ENCODE peak calls at places on chromosomes 1 and 21, in nine cellular contexts. Z, U, O, K, P, D, S, N and G are unnamed samples. For H3K4me1, the result is how much of the 10 kb centered on the place peaks cover.

GRCh38 chr21:42574234-42575027 is 60.8 kb downstream of the SLC37A1 start:
- DNase-seq in Z (no peak), O (no peak), P (peak), U (no peak), S (no peak), N (peak), D (no peak), K (no peak), G (no peak)

GRCh38 chr1:212477680-212478466 is 45.2 kb downstream of the NENF start:
- DNase-seq in S (no peak), D (no peak), Z (no peak), O (no peak), K (no peak), U (no peak), P (no peak), N (no peak), G (no peak)

GRCh38 chr1:180616441-180616840 is 15.4 kb upstream of the XPR1 start:
- DNase-seq in U (no peak), K (no peak), D (no peak), Z (no peak), O (no peak), P (no peak), N (no peak), S (no peak), G (no peak)

GRCh38 chr1:96340688-96341087 is 380.9 kb upstream of the PTBP2 start:
- DNase-seq in U (no peak), O (no peak), P (no peak), D (no peak), Z (no peak), N (no peak), K (no peak), S (no peak), G (no peak)

GRCh38 chr1:232845521-232845920 is 40.3 kb downstream of the MAP10 start:
- DNase-seq in D (no peak), N (no peak), O (no peak), S (no peak), Z (no peak), P (no peak), U (no peak), K (no peak), G (no peak)

GRCh38 chr1:79732950-79733349 is 726.4 kb upstream of the ADGRL4 start:
- DNase-seq in K (no peak), S (no peak), Z (no peak), U (no peak), P (no peak), D (no peak), N (no peak), O (no peak), G (no peak)

GRCh38 chr1:231626951-231627614 is 493 bp downstream of the DISC1 start:
- DNase-seq in S (peak), Z (peak), U (peak), N (peak), D (peak), K (peak), P (peak), O (peak), G (peak)

GRCh38 chr1:206135248-206135647 is 18.1 kb upstream of the AVPR1B start:
- DNase-seq in P (no peak), Z (no peak), N (no peak), S (no peak), K (no peak), D (no peak), U (no peak), O (no peak), G (no peak)

GRCh38 chr1:22739648-22740385 is 29.2 kb downstream of the EPHB2 start:
- DNase-seq in P (peak), N (no peak), D (no peak), O (no peak), K (peak), Z (no peak), S (no peak), U (peak), G (no peak)

GRCh38 chr21:41631564-41632461 is 123.9 kb upstream of the TMPRSS2 start:
- DNase-seq in Z (no peak), O (no peak), K (no peak), U (no peak), S (no peak), D (no peak), N (no peak), P (no peak), G (no peak)

GRCh38 chr1:75243124-75243523 is 108.9 kb downstream of the LHX8 start:
- DNase-seq in O (no peak), K (no peak), U (no peak), Z (no peak), P (no peak), S (no peak), D (no peak), N (no peak), G (no peak)

GRCh38 chr1:246703581-246703980 is 20.6 kb upstream of the SCCPDH start:
- DNase-seq in O (no peak), Z (no peak), D (no peak), U (no peak), S (no peak), N (no peak), K (no peak), P (peak), G (no peak)

GRCh38 chr21:38768385-38769071 is 37.2 kb upstream of the ETS2 start:
- DNase-seq in Z (no peak), S (no peak), K (no peak), D (no peak), P (no peak), N (no peak), O (no peak), U (no peak), G (no peak)

GRCh38 chr1:52579415-52579814 is 22.8 kb upstream of the GPX7 start:
- DNase-seq in N (no peak), U (no peak), D (no peak), P (no peak), Z (no peak), O (no peak), K (no peak), S (no peak), G (no peak)

GRCh38 chr1:200296091-200296661 is 113.7 kb downstream of the ZNF281 start:
- DNase-seq in O (no peak), D (no peak), U (no peak), K (no peak), Z (no peak), S (no peak), P (no peak), N (no peak), G (no peak)

GRCh38 chr1:77513839-77514763 is 168.4 kb downstream of the ZZZ3 start:
- DNase-seq in K (no peak), D (no peak), N (peak), Z (peak), S (peak), U (no peak), P (peak), O (peak), G (no peak)

GRCh38 chr1:165073402-165074007 is 283.0 kb downstream of the LMX1A start:
- DNase-seq in U (no peak), S (peak), O (peak), K (no peak), N (peak), P (no peak), Z (peak), D (no peak), G (no peak)

GRCh38 chr1:233113009-233113712 is 162.8 kb downstream of the NTPCR start:
- DNase-seq in O (peak), N (peak), Z (peak), S (peak), P (peak), U (peak), D (no peak), K (peak), G (peak)

GRCh38 chr1:63920154-63921117 is 146.6 kb downstream of the ROR1 start:
- DNase-seq in D (no peak), N (peak), Z (peak), P (no peak), S (no peak), K (no peak), U (no peak), O (no peak), G (no peak)

GRCh38 chr1:101013776-101014175 is 11.8 kb downstream of the DPH5 start:
- DNase-seq in P (no peak), S (no peak), U (no peak), N (no peak), K (no peak), D (no peak), Z (no peak), O (no peak), G (no peak)

GRCh38 chr1:78274814-78275213 is 216.0 kb upstream of the PTGFR start:
- DNase-seq in D (no peak), S (no peak), K (no peak), N (no peak), P (no peak), Z (no peak), U (no peak), O (no peak), G (no peak)

GRCh38 chr21:14850394-14850793 is 214.4 kb downstream of the NRIP1 start:
- DNase-seq in Z (no peak), D (no peak), P (no peak), O (no peak), N (no peak), K (no peak), S (no peak), U (no peak), G (no peak)

GRCh38 chr1:210677533-210677932 is 348.8 kb downstream of the HHAT start:
- DNase-seq in D (no peak), S (no peak), P (no peak), Z (no peak), U (no peak), N (no peak), O (no peak), K (no peak), G (no peak)

GRCh38 chr1:145751491-145752021 is 32.3 kb downstream of the CD160 start:
- DNase-seq in D (no peak), O (no peak), P (no peak), S (no peak), N (no peak), U (no peak), K (no peak), Z (no peak), G (no peak)

GRCh38 chr1:6396998-6397397 is 3.4 kb upstream of the ACOT7 start:
- DNase-seq in P (no peak), D (no peak), N (no peak), U (no peak), Z (no peak), O (no peak), K (no peak), S (no peak), G (no peak)

GRCh38 chr1:115748396-115749130 is 20.0 kb downstream of the CASQ2 start:
- DNase-seq in P (no peak), D (no peak), N (no peak), O (no peak), U (no peak), Z (peak), S (no peak), K (no peak), G (no peak)

GRCh38 chr1:8560611-8561544 is 243.0 kb downstream of the SLC45A1 start:
- DNase-seq in S (peak), U (no peak), Z (peak), N (peak), D (no peak), K (no peak), O (peak), P (no peak), G (no peak)

GRCh38 chr1:15304708-15305326 is 57.8 kb downstream of the FHAD1 start:
- DNase-seq in S (peak), P (peak), D (peak), N (peak), O (peak), K (peak), Z (peak), U (peak), G (no peak)

GRCh38 chr1:43445618-43446387 is 7.9 kb downstream of the HYI start:
- DNase-seq in O (no peak), N (no peak), U (peak), P (no peak), K (no peak), D (no peak), S (no peak), Z (peak), G (no peak)

GRCh38 chr1:164823486-164824279 is 264.7 kb downstream of the PBX1 start:
- DNase-seq in K (no peak), S (no peak), O (no peak), N (peak), U (no peak), D (no peak), Z (peak), P (no peak), G (no peak)

GRCh38 chr1:87834941-87835340 is 506.3 kb downstream of the LMO4 start:
- DNase-seq in N (no peak), D (no peak), U (no peak), K (no peak), Z (peak), P (no peak), O (no peak), S (no peak), G (no peak)

GRCh38 chr1:63143482-63143881 is 178.9 kb upstream of the FOXD3 start:
- DNase-seq in D (no peak), U (no peak), S (no peak), N (no peak), Z (peak), O (no peak), K (no peak), P (no peak), G (no peak)

GRCh38 chr1:227728892-227729143 is 6.3 kb downstream of the JMJD4 start:
- DNase-seq in U (no peak), N (no peak), P (no peak), Z (no peak), K (no peak), S (no peak), D (no peak), O (no peak), G (no peak)

GRCh38 chr1:227729881-227730629 is 5.0 kb downstream of the JMJD4 start:
- DNase-seq in D (no peak), P (peak), O (peak), N (peak), U (peak), S (peak), Z (peak), K (no peak), G (no peak)

GRCh38 chr1:227730630-227731151 is 4.4 kb downstream of the JMJD4 start:
- DNase-seq in D (no peak), Z (no peak), P (peak), S (no peak), N (no peak), O (no peak), K (no peak), U (peak), G (no peak)

GRCh38 chr1:227728059-227728891 is 6.8 kb downstream of the JMJD4 start:
- DNase-seq in K (peak), S (peak), N (peak), Z (peak), O (peak), D (peak), P (peak), U (peak), G (peak)

DNA sequence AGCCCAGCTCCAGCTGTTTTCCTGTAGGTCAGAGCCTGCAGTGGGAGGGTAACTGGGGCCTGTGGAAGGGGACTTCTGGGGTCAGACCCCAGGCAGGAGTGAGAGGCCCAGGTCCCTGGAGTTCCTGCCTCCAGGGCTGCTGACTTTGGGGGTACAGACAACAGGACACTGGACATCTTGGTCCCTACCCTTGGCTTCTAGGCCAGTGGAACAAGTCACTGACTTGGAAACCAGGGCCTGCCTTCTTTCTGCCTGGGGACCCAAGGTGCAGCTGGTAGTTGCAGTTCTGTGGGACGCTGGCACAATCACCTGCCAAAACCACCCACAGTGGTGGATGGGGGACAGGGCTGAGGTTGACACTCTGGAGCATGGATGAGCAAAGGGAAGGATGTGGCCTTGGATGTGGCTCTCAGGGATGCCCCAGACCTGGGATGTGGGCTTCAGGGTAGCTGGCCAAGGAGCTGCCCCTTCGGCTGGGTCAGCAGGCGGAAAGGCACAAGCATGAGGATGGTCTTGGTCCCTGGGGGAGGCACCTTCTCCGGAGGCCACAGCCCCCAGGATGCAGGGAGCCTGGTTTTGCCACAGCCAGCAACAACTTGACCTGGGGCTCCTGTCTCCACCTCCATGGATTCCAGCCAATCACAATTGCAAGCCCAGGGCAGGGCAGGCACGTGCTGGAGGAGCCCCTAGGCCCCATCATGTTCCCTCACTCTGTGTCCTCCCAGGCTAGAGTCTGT is 5.8 kb downstream of the JMJD4 start:
- DNase-seq in S (peak), K (no peak), P (peak), Z (peak), O (no peak), N (peak), U (no peak), D (no peak), G (no peak)
- H3K4me3 ChIP-seq in S (peak), K (peak), P (peak), Z (no peak), O (peak), N (peak), U (peak), D (peak), G (peak)

DNA sequence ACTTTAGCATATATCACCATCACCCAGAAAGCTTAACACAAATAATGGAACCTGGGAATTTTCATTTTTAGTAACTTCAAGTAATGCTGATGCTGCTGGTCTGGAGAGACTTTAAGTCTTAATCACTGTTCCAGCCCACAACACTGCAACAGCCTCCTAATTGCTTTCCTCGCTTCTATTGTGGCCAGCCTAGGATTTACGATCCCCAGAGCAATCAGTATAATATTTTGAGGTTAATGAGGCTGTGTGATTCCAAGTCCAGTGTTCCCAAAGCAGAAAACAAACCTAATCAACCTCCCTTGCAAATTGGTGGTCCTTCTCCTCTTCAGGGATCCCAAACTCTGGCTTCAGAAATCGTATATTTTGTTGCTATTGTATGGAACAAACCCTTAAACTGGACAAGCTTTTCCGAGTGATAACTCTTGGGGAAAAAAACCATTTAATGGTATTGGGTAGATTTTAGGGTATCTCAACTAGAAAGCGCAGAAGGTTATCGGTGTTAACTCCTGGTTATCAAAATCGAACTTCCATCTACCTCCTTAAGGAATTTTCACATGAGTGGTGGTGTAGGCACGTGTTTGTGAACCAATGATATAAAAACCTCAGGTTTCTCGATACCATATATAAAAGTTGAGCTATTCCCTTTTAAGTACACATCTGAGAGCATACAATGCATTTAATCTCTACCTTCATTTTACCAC is 50.0 kb upstream of the BOLA1 start:
- DNase-seq in N (peak), P (no peak), D (no peak), K (no peak), U (no peak), S (peak), O (peak), Z (peak), G (no peak)
- H3K4me1 ChIP-seq in N (under half), P (under half), D (under half), K (under half), U (under half), S (under half), O (under half), Z (under half), G (under half)

GRCh38 chr1:19468397-19468956 is 16.9 kb downstream of the CAPZB start:
- DNase-seq in N (no peak), O (no peak), D (peak), Z (peak), S (no peak), P (peak), K (no peak), U (no peak), G (no peak)
- H3K4me3 ChIP-seq in N (no peak), O (no peak), D (no peak), Z (no peak), S (no peak), P (no peak), K (peak), U (no peak), G (no peak)

GRCh38 chr1:19396280-19396679 is 84.2 kb downstream of the SLC66A1 start:
- DNase-seq in N (no peak), O (no peak), K (no peak), D (no peak), Z (no peak), S (no peak), U (no peak), P (peak), G (no peak)
- H3K4me1 ChIP-seq in N (under half), O (under half), K (under half), D (under half), Z (under half), S (under half), U (half or more), P (under half), G (under half)

GRCh38 chr1:248839168-248839555 is 1.1 kb downstream of the ZNF672 start:
- DNase-seq in U (no peak), Z (no peak), O (no peak), N (no peak), S (no peak), K (no peak), P (no peak), D (no peak), G (no peak)

GRCh38 chr1:248837794-248838356 is at the start of gene ZNF672:
- DNase-seq in Z (peak), K (peak), U (peak), P (peak), O (peak), S (peak), D (peak), N (peak), G (peak)

GRCh38 chr1:248837045-248837793 is 805 bp upstream of the ZNF672 start:
- DNase-seq in K (no peak), S (no peak), P (no peak), O (no peak), U (no peak), N (no peak), D (no peak), Z (no peak), G (no peak)

GRCh38 chr1:248840946-248841345 is 2.9 kb downstream of the ZNF672 start:
- DNase-seq in D (no peak), U (no peak), K (no peak), O (no peak), Z (no peak), S (no peak), N (no peak), P (no peak), G (no peak)

DNA sequence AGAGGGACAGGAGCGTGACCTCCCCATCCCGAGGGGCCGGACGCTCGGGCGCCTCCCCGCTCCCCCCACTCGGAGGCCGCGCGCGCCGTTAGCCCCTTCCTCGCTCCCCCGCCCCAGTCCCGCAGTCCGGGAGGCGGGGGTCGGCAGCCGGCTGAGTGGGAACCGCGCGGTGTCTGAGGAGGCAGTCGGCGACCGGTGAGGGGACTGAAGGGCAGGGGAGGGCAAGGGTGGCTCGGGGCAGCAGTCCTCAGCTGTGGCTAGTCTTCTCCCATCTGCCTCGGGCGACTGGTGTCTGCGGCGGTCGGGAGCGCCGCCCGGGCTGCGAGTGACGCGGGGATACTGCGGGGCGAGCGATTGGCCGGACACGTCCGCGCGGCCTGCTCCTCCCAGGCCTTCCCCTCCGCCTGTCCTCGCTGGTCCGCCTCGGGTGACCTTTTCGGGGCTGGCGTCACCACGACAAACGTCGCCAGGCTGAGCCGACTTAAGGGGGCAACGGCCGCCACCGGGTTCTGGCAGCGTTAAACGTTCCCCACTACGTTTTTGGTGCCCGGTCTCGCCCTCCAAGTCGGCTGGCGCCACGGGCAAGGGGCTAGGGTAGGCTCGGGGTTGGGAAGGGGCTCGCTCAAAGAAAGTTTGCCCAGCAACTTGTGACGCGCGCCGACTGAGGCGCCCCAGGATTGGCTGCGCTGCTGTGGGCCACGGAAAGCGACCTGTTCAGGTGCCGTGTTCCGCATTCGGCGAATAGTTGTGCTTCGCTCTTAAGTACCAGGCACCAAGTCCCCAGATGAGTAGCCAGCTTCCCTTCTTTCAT is 538 bp downstream of the ZNF672 start:
- DNase-seq in N (peak), K (peak), S (peak), P (peak), O (peak), D (peak), Z (peak), U (peak), G (peak)
- H3K4me3 ChIP-seq in N (peak), K (peak), S (peak), P (peak), O (peak), D (peak), Z (peak), U (peak), G (peak)

GRCh38 chr1:18719786-18720436 is 89.3 kb downstream of the PAX7 start:
- DNase-seq in Z (no peak), S (no peak), N (no peak), U (no peak), K (no peak), O (no peak), D (no peak), P (no peak), G (no peak)
- H3K4me1 ChIP-seq in Z (under half), S (under half), N (under half), U (under half), K (under half), O (under half), D (under half), P (under half), G (under half)

GRCh38 chr1:177170756-177171535 is at the start of gene BRINP2:
- DNase-seq in K (peak), D (no peak), Z (peak), S (peak), P (peak), U (no peak), O (no peak), N (peak), G (peak)
- H3K4me3 ChIP-seq in K (peak), D (no peak), Z (no peak), S (peak), P (peak), U (peak), O (no peak), N (peak), G (peak)